ENCODE peak calls at places on chromosome 1, in seven cellular contexts. L is stomach, A is upper lobe of left lung, Q is heart left ventricle, I is tibial nerve, R is A549, K is uterus. P is an unnamed sample.

GRCh38 chr1:14875781-14876564 is 277.5 kb downstream of the KAZN start:
- DNase-seq in L (peak; percentile 36), A (no peak), Q (no peak), I (no peak), R (no peak), K (no peak), P (no peak)

GRCh38 chr1:241902376-241903067 is 54.5 kb downstream of the EXO1 start:
- DNase-seq in L (no peak), A (no peak), Q (no peak), I (peak; percentile 16), R (no peak), K (no peak), P (no peak)

GRCh38 chr1:58249729-58250586 is 296.6 kb downstream of the OMA1 start:
- DNase-seq in L (no peak), A (peak; percentile 79), Q (peak; percentile 35), I (no peak), R (no peak), K (peak; percentile 13), P (no peak)

GRCh38 chr1:33341190-33341589 is 20.3 kb upstream of the A3GALT2 start:
- DNase-seq in L (no peak), A (no peak), Q (no peak), I (no peak), R (no peak), K (no peak), P (no peak)

GRCh38 chr1:156860113-156860638 is 489 bp upstream of the NTRK1 start:
- DNase-seq in L (peak; percentile 40), A (peak; percentile 89), Q (peak; percentile 59), I (no peak), R (peak; percentile 70), K (peak; percentile 71), P (peak; percentile 69)

GRCh38 chr1:91742848-91743292 is 143.1 kb downstream of the TGFBR3 start:
- DNase-seq in L (no peak), A (no peak), Q (peak; percentile 56), I (peak; percentile 62), R (no peak), K (peak; percentile 68), P (no peak)

GRCh38 chr1:177307771-177308170 is 137.0 kb downstream of the BRINP2 start:
- DNase-seq in L (no peak), A (no peak), Q (no peak), I (no peak), R (no peak), K (no peak), P (no peak)

GRCh38 chr1:203520315-203520714 is 26.4 kb downstream of the OPTC start:
- DNase-seq in L (no peak), A (no peak), Q (no peak), I (no peak), R (no peak), K (no peak), P (no peak)

GRCh38 chr1:27515626-27516025 is 25.7 kb upstream of the WASF2 start:
- DNase-seq in L (no peak), A (no peak), Q (no peak), I (no peak), R (no peak), K (no peak), P (no peak)

GRCh38 chr1:240343966-240344365 is 252.3 kb downstream of the FMN2 start:
- DNase-seq in L (no peak), A (no peak), Q (no peak), I (no peak), R (no peak), K (no peak), P (no peak)

GRCh38 chr1:9143250-9143649 is 14.3 kb upstream of the GPR157 start:
- DNase-seq in L (no peak), A (no peak), Q (peak; percentile 38), I (peak; percentile 35), R (no peak), K (no peak), P (no peak)

DNA sequence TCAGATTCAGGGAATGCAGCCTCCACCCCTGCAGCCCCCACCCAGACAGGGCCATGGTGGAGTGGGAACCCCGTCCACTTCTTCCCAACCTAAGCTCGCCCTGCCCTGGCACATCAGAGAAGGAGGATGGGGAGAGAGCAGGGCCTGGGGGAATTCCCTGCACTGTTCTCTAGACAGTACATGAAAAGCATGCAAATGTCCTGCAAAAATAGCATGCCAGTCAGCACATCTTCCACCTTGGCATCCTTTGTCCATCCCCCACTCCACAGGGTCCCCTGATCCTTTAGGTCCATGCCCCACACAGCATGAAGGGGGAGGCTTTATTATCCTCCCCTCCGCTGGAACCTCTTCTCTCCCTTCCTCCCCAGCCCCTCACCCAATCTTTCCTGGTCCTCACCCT is 35.0 kb upstream of the RD3 start:
- DNase-seq in L (no peak), A (no peak), Q (no peak), I (no peak), R (no peak), K (no peak), P (no peak)
- TF ChIP-seq POLR2A in L (no peak), A (no peak), Q (no peak), I (no peak), R (no peak), K (no peak), P (no peak)

DNA sequence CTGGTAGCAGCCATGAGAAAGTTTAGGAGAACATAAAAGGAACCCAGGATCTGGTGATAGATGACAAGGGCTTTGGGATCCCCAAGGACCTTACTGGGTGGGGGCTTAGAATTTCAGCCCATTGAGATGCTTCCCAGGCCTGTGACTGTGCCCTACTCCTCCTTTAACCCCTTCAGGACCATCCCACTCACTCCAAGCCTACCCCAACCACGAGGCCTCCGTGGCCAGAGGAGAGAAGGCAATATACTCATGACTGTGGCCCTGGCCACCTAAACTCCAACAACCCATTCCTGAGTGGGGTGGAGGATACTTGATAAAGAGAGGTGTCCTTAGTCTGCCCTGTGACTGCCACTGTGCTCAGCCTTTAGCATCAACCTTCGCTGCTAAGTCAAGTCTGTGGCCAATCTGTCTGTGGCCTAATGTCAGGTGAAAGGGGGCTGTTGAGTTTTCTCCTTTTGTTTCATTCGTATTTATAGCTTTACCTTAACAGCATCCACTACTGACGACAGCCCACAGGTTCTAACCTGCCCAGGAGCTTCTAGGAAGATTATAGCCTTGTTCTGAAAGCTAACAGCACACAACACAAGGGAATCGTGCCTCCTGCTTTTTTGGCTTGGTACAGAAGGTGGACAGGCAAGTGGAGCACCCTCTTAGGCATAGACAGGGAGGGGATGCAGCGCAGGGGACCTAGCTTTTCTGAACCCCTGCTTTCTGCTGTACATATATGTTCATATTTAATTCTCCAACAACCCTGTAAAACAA is 16.9 kb upstream of the BCAR3 start:
- DNase-seq in L (no peak), A (no peak), Q (no peak), I (no peak), R (no peak), K (no peak), P (no peak)
- H3K4me3 ChIP-seq in L (no peak overlapping the region), A (no peak overlapping the region), Q (no peak overlapping the region), I (no peak overlapping the region), R (no peak overlapping the region), K (no peak overlapping the region), P (no peak overlapping the region)

GRCh38 chr1:212285685-212286436 is 651 bp downstream of the PPP2R5A start:
- DNase-seq in L (peak; percentile 77), A (peak; percentile 93), Q (peak; percentile 74), I (peak; percentile 30), R (peak; percentile 41), K (peak; percentile 64), P (peak; percentile 82)
- TF ChIP-seq POLR2A in L (no peak), A (no peak), Q (no peak), I (peak; percentile 21), R (peak; percentile 32), K (no peak), P (peak; percentile 53)

DNA sequence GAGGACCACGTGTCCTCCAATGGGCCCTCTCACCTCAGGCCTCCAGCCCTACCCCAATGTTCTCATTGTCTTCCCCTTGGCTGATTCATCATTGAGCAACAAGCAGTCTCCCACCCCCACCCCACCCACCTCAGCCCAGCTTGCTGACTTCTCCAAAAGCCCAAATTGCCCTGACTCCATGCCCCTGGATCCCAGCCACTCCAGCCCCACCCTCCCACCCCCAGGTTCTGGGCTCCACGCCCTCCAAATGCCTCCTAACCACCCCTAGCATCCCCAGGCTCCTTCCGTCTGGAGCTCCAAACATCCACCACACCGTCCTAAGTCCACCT is 1.9 kb downstream of the S100A16 start:
- DNase-seq in L (no peak), A (no peak), Q (no peak), I (no peak), R (no peak), K (no peak), P (no peak)
- H3K4me3 ChIP-seq in L (peak overlapping the region; percentile 76), A (no peak overlapping the region), Q (peak overlapping the region; percentile 24), I (no peak overlapping the region), R (peak overlapping the region; percentile 68), K (no peak overlapping the region), P (no peak overlapping the region)